ENCODE peak calls at places on chromosome 2, in eight cellular contexts. One of them, this sample, is unnamed.

GRCh38 chr2:197310940-197311485 is 433 bp upstream of the ANKRD44 start:
- DNase-seq in colonic mucosa: no peak
- DNase-seq in stimulated activated CD4-positive, alpha-beta T cell treated with anti-CD3 and anti-CD28 coated beads, Interleukin-4, amount 100 ng/mL, for 1 hour: no peak
- DNase-seq in T-helper 9 cell: no peak
- DNase-seq in activated naive CD4-positive, alpha-beta T cell: no peak
- DNase-seq in fibroblast of gingiva: no peak
- DNase-seq in nephron progenitor cell: no peak
- DNase-seq in 8988T: no peak
- DNase-seq in this sample: no peak

GRCh38 chr2:155250800-155251199 is 552.3 kb downstream of the KCNJ3 start:
- DNase-seq in 8988T: peak
- DNase-seq in stimulated activated CD4-positive, alpha-beta T cell treated with anti-CD3 and anti-CD28 coated beads, Interleukin-4, amount 100 ng/mL, for 1 hour: no peak
- DNase-seq in colonic mucosa: no peak
- DNase-seq in nephron progenitor cell: no peak
- DNase-seq in T-helper 9 cell: no peak
- DNase-seq in activated naive CD4-positive, alpha-beta T cell: no peak
- DNase-seq in fibroblast of gingiva: no peak
- DNase-seq in this sample: no peak

GRCh38 chr2:108074150-108074549 is 87.8 kb downstream of the SLC5A7 start:
- DNase-seq in activated naive CD4-positive, alpha-beta T cell: no peak
- DNase-seq in nephron progenitor cell: no peak
- DNase-seq in 8988T: no peak
- DNase-seq in stimulated activated CD4-positive, alpha-beta T cell treated with anti-CD3 and anti-CD28 coated beads, Interleukin-4, amount 100 ng/mL, for 1 hour: no peak
- DNase-seq in T-helper 9 cell: no peak
- DNase-seq in fibroblast of gingiva: no peak
- DNase-seq in colonic mucosa: no peak
- DNase-seq in this sample: no peak

GRCh38 chr2:73268831-73269685 is 15.2 kb downstream of the FBXO41 start:
- DNase-seq in nephron progenitor cell: peak
- DNase-seq in stimulated activated CD4-positive, alpha-beta T cell treated with anti-CD3 and anti-CD28 coated beads, Interleukin-4, amount 100 ng/mL, for 1 hour: peak
- DNase-seq in activated naive CD4-positive, alpha-beta T cell: peak
- DNase-seq in fibroblast of gingiva: no peak
- DNase-seq in T-helper 9 cell: peak
- DNase-seq in 8988T: no peak
- DNase-seq in colonic mucosa: peak
- DNase-seq in this sample: peak

GRCh38 chr2:82344670-82345069 is 2040.1 kb upstream of the LRRTM1 start:
- DNase-seq in colonic mucosa: no peak
- DNase-seq in 8988T: no peak
- DNase-seq in nephron progenitor cell: no peak
- DNase-seq in stimulated activated CD4-positive, alpha-beta T cell treated with anti-CD3 and anti-CD28 coated beads, Interleukin-4, amount 100 ng/mL, for 1 hour: no peak
- DNase-seq in T-helper 9 cell: no peak
- DNase-seq in activated naive CD4-positive, alpha-beta T cell: no peak
- DNase-seq in fibroblast of gingiva: no peak
- DNase-seq in this sample: no peak

GRCh38 chr2:239226677-239227076 is 174.1 kb downstream of the HDAC4 start:
- DNase-seq in fibroblast of gingiva: peak
- DNase-seq in stimulated activated CD4-positive, alpha-beta T cell treated with anti-CD3 and anti-CD28 coated beads, Interleukin-4, amount 100 ng/mL, for 1 hour: no peak
- DNase-seq in activated naive CD4-positive, alpha-beta T cell: no peak
- DNase-seq in 8988T: no peak
- DNase-seq in nephron progenitor cell: no peak
- DNase-seq in colonic mucosa: no peak
- DNase-seq in T-helper 9 cell: no peak
- DNase-seq in this sample: no peak

GRCh38 chr2:238743243-238744068 is 104.4 kb upstream of the TWIST2 start:
- DNase-seq in T-helper 9 cell: no peak
- DNase-seq in nephron progenitor cell: no peak
- DNase-seq in stimulated activated CD4-positive, alpha-beta T cell treated with anti-CD3 and anti-CD28 coated beads, Interleukin-4, amount 100 ng/mL, for 1 hour: no peak
- DNase-seq in 8988T: no peak
- DNase-seq in colonic mucosa: no peak
- DNase-seq in activated naive CD4-positive, alpha-beta T cell: no peak
- DNase-seq in fibroblast of gingiva: no peak
- DNase-seq in this sample: no peak

GRCh38 chr2:52342458-52342857 is 1310.5 kb upstream of the NRXN1 start:
- DNase-seq in stimulated activated CD4-positive, alpha-beta T cell treated with anti-CD3 and anti-CD28 coated beads, Interleukin-4, amount 100 ng/mL, for 1 hour: no peak
- DNase-seq in fibroblast of gingiva: peak
- DNase-seq in 8988T: no peak
- DNase-seq in T-helper 9 cell: no peak
- DNase-seq in colonic mucosa: no peak
- DNase-seq in nephron progenitor cell: no peak
- DNase-seq in activated naive CD4-positive, alpha-beta T cell: no peak
- DNase-seq in this sample: no peak

GRCh38 chr2:130378898-130379214 is 23.0 kb downstream of the PTPN18 start:
- DNase-seq in stimulated activated CD4-positive, alpha-beta T cell treated with anti-CD3 and anti-CD28 coated beads, Interleukin-4, amount 100 ng/mL, for 1 hour: no peak
- DNase-seq in 8988T: no peak
- DNase-seq in T-helper 9 cell: no peak
- DNase-seq in colonic mucosa: no peak
- DNase-seq in fibroblast of gingiva: no peak
- DNase-seq in activated naive CD4-positive, alpha-beta T cell: no peak
- DNase-seq in nephron progenitor cell: no peak
- DNase-seq in this sample: no peak

GRCh38 chr2:234556848-234557573 is 60.1 kb upstream of the ARL4C start:
- DNase-seq in 8988T: no peak
- DNase-seq in stimulated activated CD4-positive, alpha-beta T cell treated with anti-CD3 and anti-CD28 coated beads, Interleukin-4, amount 100 ng/mL, for 1 hour: no peak
- DNase-seq in activated naive CD4-positive, alpha-beta T cell: no peak
- DNase-seq in nephron progenitor cell: no peak
- DNase-seq in colonic mucosa: no peak
- DNase-seq in T-helper 9 cell: no peak
- DNase-seq in fibroblast of gingiva: no peak
- DNase-seq in this sample: no peak

This sample was measured in activated naive CD8-positive, alpha-beta T cell treated with anti-CD3 and anti-CD28 coated beads, Interleukin-2, amount 50 U/mL, for 24 hours.